ENCODE peak calls at places on chromosomes 4 and X, in nine cellular contexts. F, D, U, W, G, K, C, Y and J are unnamed samples.

GRCh38 chrX:152652467-152652866 is 14.8 kb downstream of the GABRQ start:
- DNase-seq in F (no peak), D (no peak), U (no peak), W (no peak), G (no peak), K (no peak), C (no peak), Y (no peak), J (no peak)

GRCh38 chr4:168995537-168996295 is 14.3 kb downstream of the CBR4 start:
- DNase-seq in F (no peak), D (no peak), U (no peak), W (no peak), G (no peak), K (no peak), C (no peak), Y (peak; percentile 55), J (peak; percentile 8)

GRCh38 chr4:186734251-186734650 is 10.6 kb upstream of the FAT1 start:
- DNase-seq in F (no peak), D (no peak), U (no peak), W (no peak), G (no peak), K (no peak), C (no peak), Y (no peak), J (no peak)

GRCh38 chr4:73895201-73896177 is 26.3 kb downstream of the CXCL1 start:
- DNase-seq in F (no peak), D (no peak), U (no peak), W (peak; percentile 43), G (no peak), K (no peak), C (no peak), Y (no peak), J (no peak)

GRCh38 chrX:82362990-82363389 is 1145.1 kb upstream of the POU3F4 start:
- DNase-seq in F (no peak), D (no peak), U (no peak), W (no peak), G (no peak), K (no peak), C (no peak), Y (no peak), J (no peak)

GRCh38 chrX:107825698-107826285 is at the start of gene MID2:
- DNase-seq in F (peak; percentile 73), D (peak; percentile 78), U (no peak), W (peak; percentile 57), G (peak; percentile 51), K (peak; percentile 69), C (peak; percentile 72), Y (no peak), J (peak; percentile 63)

GRCh38 chrX:123860506-123860840 is 620 bp downstream of the XIAP start:
- DNase-seq in F (peak; percentile 76), D (no peak), U (no peak), W (peak; percentile 45), G (no peak), K (no peak), C (no peak), Y (peak; percentile 61), J (no peak)

GRCh38 chrX:112545051-112545450 is 134.7 kb downstream of the LHFPL1 start:
- DNase-seq in F (no peak), D (no peak), U (no peak), W (no peak), G (no peak), K (no peak), C (no peak), Y (no peak), J (no peak)

GRCh38 chr4:48227662-48228061 is 42.0 kb downstream of the TEC start:
- DNase-seq in F (no peak), D (no peak), U (no peak), W (no peak), G (no peak), K (no peak), C (no peak), Y (no peak), J (no peak)

GRCh38 chrX:41010188-41010846 is 74.9 kb upstream of the USP9X start:
- DNase-seq in F (peak; percentile 61), D (peak; percentile 79), U (peak; percentile 58), W (peak; percentile 91), G (peak; percentile 84), K (peak; percentile 85), C (peak; percentile 56), Y (peak; percentile 76), J (peak; percentile 32)

GRCh38 chrX:150551963-150552362 is 16.5 kb upstream of the MTM1 start:
- DNase-seq in F (no peak), D (no peak), U (no peak), W (no peak), G (no peak), K (no peak), C (no peak), Y (no peak), J (no peak)

GRCh38 chr4:113222431-113222979 is 173.1 kb downstream of the ANK2 start:
- DNase-seq in F (no peak), D (no peak), U (no peak), W (peak; percentile 12), G (no peak), K (no peak), C (no peak), Y (no peak), J (no peak)

GRCh38 chrX:29066516-29066915 is 479.3 kb downstream of the IL1RAPL1 start:
- DNase-seq in F (no peak), D (no peak), U (no peak), W (no peak), G (no peak), K (no peak), C (no peak), Y (no peak), J (no peak)